ENCODE peak calls at places on chromosome 16, in six cellular contexts. V is adrenal gland, B is spleen, S is right lobe of liver, N is A549, D is heart left ventricle. H is an unnamed sample.

GRCh38 chr16:4389051-4389955 is 17.7 kb downstream of the VASN start:
- DNase-seq in V (no peak), B (no peak), S (peak), N (no peak), D (peak), H (no peak)

GRCh38 chr16:75424096-75424762 is 9.1 kb downstream of the CFDP1 start:
- DNase-seq in V (no peak), B (no peak), S (no peak), N (no peak), D (no peak), H (no peak)

GRCh38 chr16:66376577-66377326 is 10.3 kb downstream of the CDH5 start:
- DNase-seq in V (no peak), B (peak), S (peak), N (no peak), D (no peak), H (no peak)

GRCh38 chr16:46882304-46882939 is 1.7 kb upstream of the GPT2 start:
- DNase-seq in V (no peak), B (no peak), S (no peak), N (no peak), D (no peak), H (no peak)

GRCh38 chr16:3173892-3174617 is 13.9 kb upstream of the OR1F1 start:
- DNase-seq in V (no peak), B (peak), S (no peak), N (peak), D (peak), H (peak)

GRCh38 chr16:52549011-52549692 is 2.2 kb upstream of the TOX3 start:
- DNase-seq in V (no peak), B (no peak), S (no peak), N (peak), D (no peak), H (no peak)

GRCh38 chr16:2388875-2389433 is 40.3 kb upstream of the CCNF start:
- DNase-seq in V (no peak), B (no peak), S (peak), N (peak), D (no peak), H (no peak)

GRCh38 chr16:22206847-22207714 is 1.0 kb downstream of the EEF2K start:
- DNase-seq in V (peak), B (peak), S (peak), N (peak), D (peak), H (peak)

GRCh38 chr16:65301029-65301428 is 179.2 kb upstream of the CDH11 start:
- DNase-seq in V (no peak), B (no peak), S (no peak), N (no peak), D (no peak), H (no peak)

GRCh38 chr16:82983390-82983789 is 356.6 kb downstream of the CDH13 start:
- DNase-seq in V (no peak), B (no peak), S (no peak), N (no peak), D (no peak), H (no peak)

GRCh38 chr16:49786926-49787557 is 68.9 kb downstream of the ZNF423 start:
- DNase-seq in V (no peak), B (no peak), S (no peak), N (no peak), D (no peak), H (no peak)

GRCh38 chr16:15907863-15908478 is 19.6 kb upstream of the CEP20 start:
- DNase-seq in V (peak), B (no peak), S (no peak), N (peak), D (no peak), H (peak)

GRCh38 chr16:3957344-3957980 is 76.9 kb upstream of the CREBBP start:
- DNase-seq in V (no peak), B (no peak), S (no peak), N (no peak), D (no peak), H (no peak)

GRCh38 chr16:69323428-69323827 is 7.0 kb downstream of the PDF start:
- DNase-seq in V (no peak), B (peak), S (no peak), N (no peak), D (no peak), H (no peak)

GRCh38 chr16:73066321-73066926 is 18.5 kb upstream of the ZFHX3 start:
- DNase-seq in V (no peak), B (no peak), S (no peak), N (no peak), D (peak), H (no peak)

GRCh38 chr16:49750341-49751011 is 105.4 kb downstream of the ZNF423 start:
- DNase-seq in V (peak), B (no peak), S (no peak), N (no peak), D (peak), H (no peak)

GRCh38 chr16:19524866-19525723 is 1.4 kb downstream of the CCP110 start:
- DNase-seq in V (no peak), B (no peak), S (no peak), N (no peak), D (no peak), H (peak)

GRCh38 chr16:8867483-8868271 is 1.1 kb downstream of the CARHSP1 start:
- DNase-seq in V (peak), B (peak), S (peak), N (no peak), D (no peak), H (peak)

GRCh38 chr16:17365591-17366298 is 105.0 kb downstream of the XYLT1 start:
- DNase-seq in V (no peak), B (no peak), S (no peak), N (no peak), D (no peak), H (no peak)

GRCh38 chr16:16007743-16008111 is 58.3 kb downstream of the ABCC1 start:
- DNase-seq in V (no peak), B (no peak), S (no peak), N (no peak), D (no peak), H (no peak)

GRCh38 chr16:9658157-9658556 is 524.1 kb downstream of the GRIN2A start:
- DNase-seq in V (no peak), B (no peak), S (no peak), N (no peak), D (no peak), H (no peak)

DNA sequence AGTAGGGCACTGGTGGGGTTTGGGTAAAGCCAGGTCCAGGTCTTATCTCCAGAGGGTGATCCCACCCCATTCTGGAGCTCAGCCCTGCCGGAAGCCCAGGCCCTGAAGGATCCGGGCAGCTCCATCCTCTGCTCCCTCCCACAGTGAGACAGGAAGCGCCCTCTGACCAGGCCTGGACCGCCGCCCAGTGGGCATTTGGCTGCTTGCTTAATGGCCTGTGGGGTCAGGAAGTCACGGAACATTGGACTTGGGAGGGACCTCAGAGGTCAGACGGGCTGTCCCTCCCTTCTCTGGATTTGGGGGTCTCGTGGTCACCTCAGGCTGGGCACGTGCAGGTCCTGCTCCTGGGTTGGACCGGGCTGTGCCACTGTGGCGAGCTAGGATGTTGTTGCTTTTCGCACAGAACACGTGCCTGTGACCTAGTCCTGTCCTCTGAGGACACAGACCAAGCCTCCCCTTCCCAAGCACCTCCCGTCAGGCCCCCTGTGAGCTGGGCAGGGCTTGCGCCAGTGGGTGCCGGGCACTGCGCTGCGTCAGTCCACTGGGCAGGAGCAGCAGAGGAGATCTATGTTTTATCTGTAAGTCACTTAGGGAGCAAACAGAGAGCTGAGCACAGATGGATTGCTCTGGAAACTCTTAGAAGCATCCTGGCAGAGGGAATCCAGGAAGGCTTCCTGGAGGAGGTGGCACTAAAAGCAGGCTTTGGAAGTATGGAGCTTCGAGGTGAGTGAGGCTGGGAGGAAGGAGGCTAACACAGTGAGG is 49.4 kb upstream of the GSE1 start:
- DNase-seq in V (peak), B (peak), S (peak), N (peak), D (peak), H (no peak)
- TF ChIP-seq POLR2A in V (no peak), B (no peak), S (peak), N (no peak), D (no peak), H (no peak)

GRCh38 chr16:68265078-68265925 is 976 bp downstream of the SLC7A6 start:
- DNase-seq in V (peak), B (no peak), S (no peak), N (peak), D (peak), H (peak)
- TF ChIP-seq POLR2A in V (peak), B (no peak), S (peak), N (peak), D (peak), H (no peak)

GRCh38 chr16:88973415-88974050 is 3.5 kb downstream of the CBFA2T3 start:
- DNase-seq in V (no peak), B (no peak), S (no peak), N (no peak), D (peak), H (no peak)

GRCh38 chr16:88973007-88973410 is 4.0 kb downstream of the CBFA2T3 start:
- DNase-seq in V (no peak), B (peak), S (no peak), N (no peak), D (peak), H (peak)

GRCh38 chr16:88975511-88976061 is 1.4 kb downstream of the CBFA2T3 start:
- DNase-seq in V (no peak), B (peak), S (no peak), N (no peak), D (peak), H (peak)

GRCh38 chr16:88974641-88975215 is 2.3 kb downstream of the CBFA2T3 start:
- DNase-seq in V (no peak), B (no peak), S (no peak), N (no peak), D (peak), H (no peak)

DNA sequence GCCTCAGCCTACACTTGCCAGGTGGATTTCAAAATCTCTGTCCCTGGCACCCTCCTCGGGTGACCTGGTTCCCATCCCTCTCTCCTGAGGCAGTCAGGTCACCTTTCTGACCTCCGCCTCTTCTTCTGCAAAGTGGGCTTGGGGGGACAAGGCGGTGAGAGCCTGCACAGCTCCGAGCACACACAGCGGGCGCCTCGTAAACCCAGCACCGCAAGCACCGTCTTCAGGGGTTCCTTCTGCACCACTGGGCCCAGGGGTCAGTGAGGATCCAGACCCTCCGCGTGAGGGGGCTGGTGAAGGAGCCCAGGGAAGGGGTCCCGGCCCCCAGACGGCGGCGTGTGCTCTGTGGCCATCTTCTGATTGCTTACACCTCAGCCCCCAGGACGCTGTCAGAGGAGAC is 2.9 kb downstream of the CBFA2T3 start:
- DNase-seq in V (no peak), B (no peak), S (no peak), N (no peak), D (peak), H (no peak)
- TF ChIP-seq POLR2A in V (no peak), B (no peak), S (no peak), N (no peak), D (no peak), H (no peak)

DNA sequence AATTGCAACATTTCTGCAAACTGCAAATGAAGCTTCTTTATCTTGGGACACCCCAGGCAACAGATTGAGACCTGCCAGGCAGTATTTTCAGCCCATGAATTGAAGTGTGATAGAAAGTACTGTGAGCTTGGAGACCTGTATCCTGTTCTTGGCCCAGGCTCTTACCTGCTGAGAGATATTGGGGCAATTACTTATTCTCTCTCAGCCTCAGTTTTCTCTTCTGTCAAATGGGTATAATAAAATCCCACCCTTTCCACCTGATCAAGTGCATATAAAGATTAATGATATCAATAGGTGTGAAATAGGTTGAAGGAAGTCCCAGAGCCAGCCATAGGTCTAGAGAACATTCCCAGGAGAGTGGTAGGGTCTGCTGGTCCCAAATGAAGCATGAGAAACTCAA is 81.2 kb downstream of the GNAO1 start:
- DNase-seq in V (no peak), B (no peak), S (no peak), N (no peak), D (no peak), H (no peak)
- TF ChIP-seq POLR2A in V (no peak), B (no peak), S (no peak), N (no peak), D (no peak), H (no peak)

GRCh38 chr16:85370881-85371651 is 242.1 kb upstream of the GSE1 start:
- DNase-seq in V (peak), B (no peak), S (no peak), N (no peak), D (no peak), H (peak)
- TF ChIP-seq POLR2A in V (no peak), B (no peak), S (no peak), N (no peak), D (no peak), H (peak)

DNA sequence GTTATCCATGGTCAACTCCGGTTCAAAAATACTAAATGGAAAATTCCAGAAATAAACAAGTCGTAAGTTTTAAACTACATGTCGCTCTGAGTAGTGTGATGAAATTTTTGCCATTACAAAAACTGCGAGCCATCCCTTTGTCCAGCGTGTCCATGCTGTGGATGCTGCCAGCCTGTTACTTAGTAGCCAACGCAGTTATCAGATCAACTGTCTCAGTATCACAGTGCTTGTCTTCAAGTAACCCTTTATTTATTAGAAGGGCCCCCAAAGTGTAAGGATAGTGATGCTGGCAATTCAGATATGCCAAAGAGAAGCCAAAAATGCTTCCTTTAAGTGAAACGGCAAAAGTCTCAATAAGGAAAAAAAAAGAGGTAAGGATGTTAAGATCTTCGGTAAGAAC is 23.9 kb downstream of the SNN start:
- DNase-seq in V (no peak), B (no peak), S (no peak), N (no peak), D (no peak), H (no peak)
- TF ChIP-seq POLR2A in V (no peak), B (no peak), S (no peak), N (no peak), D (no peak), H (no peak)

GRCh38 chr16:81711609-81712329 is 67.3 kb upstream of the PLCG2 start:
- DNase-seq in V (peak), B (peak), S (no peak), N (peak), D (no peak), H (no peak)
- TF ChIP-seq POLR2A in V (no peak), B (no peak), S (no peak), N (no peak), D (no peak), H (no peak)

DNA sequence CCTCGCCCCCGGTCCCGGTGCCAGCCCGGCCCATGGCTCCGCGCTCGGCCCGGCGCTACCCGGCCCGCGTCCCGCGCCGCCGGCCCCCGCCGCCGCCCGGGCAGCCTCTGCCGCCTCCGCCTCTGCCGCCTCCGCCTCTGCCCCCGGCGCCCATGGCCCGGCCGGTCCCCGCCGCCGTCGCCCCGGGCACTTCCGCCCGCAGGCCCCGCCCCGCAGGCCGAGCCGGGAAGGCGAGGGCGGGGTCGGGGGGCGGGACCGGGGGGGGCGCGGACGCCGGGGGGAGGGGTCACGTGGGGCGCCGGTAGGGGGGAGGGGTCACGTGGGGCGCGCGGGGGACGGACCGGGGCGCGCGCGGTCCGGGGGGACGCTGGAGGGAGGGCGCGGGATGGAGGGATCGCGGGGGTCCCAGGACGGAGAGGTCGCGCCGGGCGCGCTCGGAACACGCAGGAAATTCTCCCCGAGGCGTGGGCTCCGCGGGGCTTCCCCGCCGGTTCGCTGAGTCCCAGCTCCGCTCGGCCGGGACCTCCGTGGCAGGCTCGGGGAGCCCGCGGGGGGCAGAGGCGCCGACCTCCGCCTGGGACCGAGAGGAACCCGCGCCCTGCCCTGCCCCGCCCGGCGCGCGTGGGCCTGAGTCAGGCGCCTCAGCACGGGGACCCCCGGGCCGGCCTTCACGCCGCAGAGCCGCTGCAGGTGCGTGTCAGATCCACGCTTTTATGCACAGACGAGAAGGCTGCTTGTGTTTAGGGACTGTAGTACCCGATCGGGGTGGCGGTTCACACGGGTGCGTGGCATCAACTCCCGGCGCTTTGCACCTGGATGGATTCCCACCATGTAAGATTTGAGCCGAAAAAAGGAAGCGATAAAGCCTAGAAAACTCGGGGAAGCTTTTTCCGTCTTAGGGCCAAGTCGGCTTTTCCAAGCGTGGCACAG is at the start of gene PGAP6:
- DNase-seq in V (peak), B (peak), S (peak), N (no peak), D (peak), H (peak)
- TF ChIP-seq POLR2A in V (no peak), B (no peak), S (no peak), N (peak), D (peak), H (no peak)

DNA sequence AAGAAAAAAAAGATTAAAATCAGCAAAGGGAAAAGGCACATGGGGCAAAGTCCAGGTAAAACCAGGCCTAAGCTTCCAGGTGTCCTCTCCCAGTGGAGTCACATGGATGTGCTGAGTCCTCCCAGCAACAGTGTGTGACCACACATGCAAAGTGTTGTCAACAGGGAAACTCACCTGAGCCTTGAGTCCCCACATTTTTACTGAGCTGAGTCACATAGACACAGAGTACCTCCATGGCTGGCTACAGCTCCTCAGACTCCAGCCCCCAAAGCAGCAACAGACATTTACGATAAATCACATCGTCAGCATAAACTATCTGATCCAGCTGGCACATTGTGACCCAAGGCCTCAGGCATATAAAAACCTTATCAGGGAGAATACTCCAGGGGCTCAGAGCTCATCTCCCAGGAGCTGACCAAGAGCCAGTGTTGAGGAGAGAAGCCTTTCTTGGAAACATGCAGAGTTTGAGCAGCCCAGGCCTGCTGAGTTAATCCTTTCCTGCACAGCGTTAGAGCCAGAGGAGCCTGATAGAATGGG is 20.5 kb downstream of the ERCC4 start:
- DNase-seq in V (no peak), B (no peak), S (no peak), N (no peak), D (no peak), H (no peak)
- TF ChIP-seq POLR2A in V (no peak), B (no peak), S (no peak), N (no peak), D (no peak), H (no peak)

H was measured in erythroblast.